ENCODE peak calls at places on chromosomes 7 and 10, in five cellular contexts. W, Z, H, A and C are unnamed samples.

GRCh38 chr10:93758911-93759410 is 1.2 kb downstream of the LGI1 start:
- DNase-seq in W (no peak), Z (no peak), H (no peak), A (no peak), C (no peak)

GRCh38 chr7:104584620-104585019 is 256.2 kb downstream of the LHFPL3 start:
- DNase-seq in W (no peak), Z (no peak), H (no peak), A (no peak), C (no peak)

GRCh38 chr10:97016728-97017473 is 168.9 kb downstream of the SLIT1 start:
- DNase-seq in W (no peak), Z (no peak), H (no peak), A (no peak), C (no peak)

GRCh38 chr10:361203-362135 is 226.2 kb downstream of the ZMYND11 start:
- DNase-seq in W (peak; percentile 41), Z (no peak), H (no peak), A (no peak), C (no peak)

GRCh38 chr10:4131407-4132215 is 346.6 kb upstream of the KLF6 start:
- DNase-seq in W (no peak), Z (no peak), H (no peak), A (no peak), C (no peak)

GRCh38 chr7:44220732-44221131 is 20.0 kb downstream of the YKT6 start:
- DNase-seq in W (no peak), Z (no peak), H (no peak), A (no peak), C (no peak)

GRCh38 chr10:120508393-120508792 is 51.4 kb downstream of the PLPP4 start:
- DNase-seq in W (no peak), Z (no peak), H (no peak), A (no peak), C (no peak)

GRCh38 chr7:45692031-45692430 is 117.9 kb downstream of the ADCY1 start:
- DNase-seq in W (peak; percentile 3), Z (no peak), H (no peak), A (peak; percentile 1), C (no peak)

GRCh38 chr10:79077488-79078173 is 8.9 kb downstream of the ZMIZ1 start:
- DNase-seq in W (no peak), Z (no peak), H (no peak), A (no peak), C (no peak)

GRCh38 chr7:22190736-22191135 is 166.2 kb downstream of the RAPGEF5 start:
- DNase-seq in W (no peak), Z (no peak), H (no peak), A (no peak), C (no peak)

GRCh38 chr7:79806161-79806734 is 328.4 kb upstream of the GNAI1 start:
- DNase-seq in W (no peak), Z (no peak), H (peak; percentile 6), A (no peak), C (no peak)

GRCh38 chr10:46022978-46023702 is 7.3 kb downstream of the NCOA4 start:
- DNase-seq in W (peak; percentile 91), Z (peak; percentile 93), H (peak; percentile 92), A (peak; percentile 76), C (peak; percentile 96)

GRCh38 chr7:154914580-154915380 is 88.1 kb downstream of the PAXIP1 start:
- DNase-seq in W (no peak), Z (no peak), H (no peak), A (no peak), C (no peak)

GRCh38 chr7:40839881-40840280 is 705.1 kb downstream of the SUGCT start:
- DNase-seq in W (no peak), Z (no peak), H (no peak), A (no peak), C (no peak)

GRCh38 chr10:30188567-30189253 is 129.3 kb upstream of the JCAD start:
- DNase-seq in W (no peak), Z (no peak), H (no peak), A (no peak), C (peak; percentile 25)

GRCh38 chr10:27741173-27742091 is 4.2 kb downstream of the MKX start:
- DNase-seq in W (no peak), Z (peak; percentile 14), H (no peak), A (no peak), C (peak; percentile 80)

GRCh38 chr10:76717141-76717540 is 920.5 kb downstream of the KCNMA1 start:
- DNase-seq in W (no peak), Z (no peak), H (no peak), A (no peak), C (no peak)

GRCh38 chr10:128851726-128852125 is 615.3 kb upstream of the MGMT start:
- DNase-seq in W (no peak), Z (no peak), H (no peak), A (peak; percentile 5), C (no peak)

GRCh38 chr10:128852449-128852848 is 614.6 kb upstream of the MGMT start:
- DNase-seq in W (no peak), Z (no peak), H (no peak), A (peak; percentile 3), C (no peak)

GRCh38 chr10:128848807-128849206 is 618.2 kb upstream of the MGMT start:
- DNase-seq in W (no peak), Z (no peak), H (no peak), A (no peak), C (no peak)

GRCh38 chr10:128851281-128851680 is 615.8 kb upstream of the MGMT start:
- DNase-seq in W (no peak), Z (no peak), H (no peak), A (no peak), C (no peak)

GRCh38 chr10:128850647-128851046 is 616.4 kb upstream of the MGMT start:
- DNase-seq in W (no peak), Z (no peak), H (no peak), A (no peak), C (no peak)
- H3K9me3 ChIP-seq in W (no peaks in the 10 kb centered on the region), Z (no peaks in the 10 kb centered on the region), H (no peaks in the 10 kb centered on the region), A (no peaks in the 10 kb centered on the region), C (no peaks in the 10 kb centered on the region)

GRCh38 chr10:114779803-114780609 is 41.6 kb upstream of the FHIP2A start:
- DNase-seq in W (no peak), Z (peak; percentile 16), H (peak; percentile 3), A (no peak), C (no peak)
- TF ChIP-seq EP300 in W (no peak), Z (no peak), H (no peak), A (no peak), C (no peak)

DNA sequence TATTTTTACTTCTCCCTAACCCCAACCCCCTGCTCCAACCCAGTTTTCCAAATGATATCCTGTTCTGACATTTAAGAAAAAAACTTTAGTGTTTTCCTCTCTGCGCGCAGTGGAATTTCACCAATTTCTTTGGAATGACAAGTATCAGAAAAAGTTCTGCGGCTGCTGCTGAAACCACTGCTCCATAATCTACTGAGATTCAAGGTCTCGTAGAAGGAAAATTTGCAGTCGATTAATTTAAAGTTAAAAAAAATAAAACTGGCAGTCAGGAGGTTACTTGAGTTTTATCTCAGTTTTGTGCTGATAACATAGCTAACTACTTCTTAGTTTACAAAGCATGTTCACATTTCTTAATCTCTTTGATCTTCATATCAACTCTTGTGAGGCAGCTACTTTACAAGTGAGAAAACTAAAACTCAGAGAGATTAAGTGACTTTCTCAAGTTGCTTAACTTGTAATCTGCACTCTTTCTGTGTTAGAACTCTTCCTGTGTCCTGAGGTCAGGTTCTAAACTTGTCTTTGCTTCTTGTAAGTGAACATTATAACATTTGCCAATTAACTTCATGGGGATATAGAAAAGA is 18.1 kb upstream of the CALD1 start:
- DNase-seq in W (no peak), Z (no peak), H (no peak), A (no peak), C (no peak)
- H3K27ac ChIP-seq in W (no peak overlapping the region), Z (no peak overlapping the region), H (no peak overlapping the region), A (no peak overlapping the region), C (no peak overlapping the region)

GRCh38 chr10:37109000-37109399 is 16.4 kb upstream of the ANKRD30A start:
- DNase-seq in W (no peak), Z (no peak), H (no peak), A (no peak), C (no peak)
- H3K9me3 ChIP-seq in W (no peaks in the 10 kb centered on the region), Z (no peaks in the 10 kb centered on the region), H (no peaks in the 10 kb centered on the region), A (no peaks in the 10 kb centered on the region), C (no peaks in the 10 kb centered on the region)

GRCh38 chr7:30155481-30155880 is 20.7 kb downstream of the MTURN start:
- DNase-seq in W (no peak), Z (no peak), H (no peak), A (no peak), C (peak; percentile 59)

GRCh38 chr7:30149640-30150272 is 15.0 kb downstream of the MTURN start:
- DNase-seq in W (no peak), Z (no peak), H (no peak), A (no peak), C (no peak)

GRCh38 chr7:30157217-30157616 is 22.4 kb downstream of the MTURN start:
- DNase-seq in W (no peak), Z (no peak), H (no peak), A (no peak), C (no peak)

GRCh38 chr7:30150711-30151110 is 15.9 kb downstream of the MTURN start:
- DNase-seq in W (no peak), Z (no peak), H (no peak), A (no peak), C (no peak)

GRCh38 chr7:30154111-30154587 is 19.4 kb downstream of the MTURN start:
- DNase-seq in W (no peak), Z (no peak), H (no peak), A (no peak), C (no peak)
- TF ChIP-seq EP300 in W (no peak), Z (no peak), H (no peak), A (no peak), C (no peak)

GRCh38 chr10:132639470-132639869 is 101.9 kb downstream of the INPP5A start:
- DNase-seq in W (no peak), Z (no peak), H (no peak), A (no peak), C (no peak)

GRCh38 chr10:132636358-132636757 is 98.8 kb downstream of the INPP5A start:
- DNase-seq in W (no peak), Z (no peak), H (no peak), A (no peak), C (peak; percentile 14)

GRCh38 chr10:132640326-132641125 is 102.9 kb downstream of the INPP5A start:
- DNase-seq in W (no peak), Z (no peak), H (no peak), A (no peak), C (no peak)

GRCh38 chr10:132637477-132638129 is 100.0 kb downstream of the INPP5A start:
- DNase-seq in W (no peak), Z (no peak), H (peak; percentile 59), A (peak; percentile 34), C (no peak)

DNA sequence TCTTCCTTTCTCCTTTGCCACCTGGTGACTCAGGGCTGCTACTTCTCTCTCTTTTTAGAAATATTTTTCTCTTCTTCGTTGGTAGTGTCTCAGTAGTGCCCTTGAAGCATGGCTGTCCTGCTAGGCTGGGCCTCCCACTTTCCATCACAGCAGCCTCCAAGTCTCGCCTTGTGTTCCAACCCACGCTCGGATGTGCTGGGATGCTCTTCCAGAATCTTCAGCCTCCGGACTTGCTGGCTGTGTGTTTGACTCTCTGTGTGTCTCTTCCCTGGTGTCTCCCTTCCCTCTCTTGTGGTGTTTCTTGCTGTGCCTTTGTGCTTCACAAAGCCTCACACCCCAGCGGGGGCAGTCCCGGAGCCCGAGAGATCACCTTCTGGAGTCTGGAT is 100.5 kb downstream of the INPP5A start:
- DNase-seq in W (no peak), Z (no peak), H (no peak), A (no peak), C (no peak)
- H3K27ac ChIP-seq in W (no peak overlapping the region), Z (no peak overlapping the region), H (no peak overlapping the region), A (no peak overlapping the region), C (no peak overlapping the region)